ENCODE peak calls at places on chromosome 21, in five cellular contexts. O is CD4-positive, CD25-positive, alpha-beta regulatory T cell; E is heart right ventricle; H is uterus; I is neural progenitor cell. M is an unnamed sample. For H3K4me1, the result is how much of the 10 kb centered on the place peaks cover.

GRCh38 chr21:42542596-42542995 is 28.9 kb downstream of the SLC37A1 start:
- DNase-seq in O (no peak), E (no peak), H (no peak), I (no peak), M (peak)

GRCh38 chr21:42306366-42307035 is 8.7 kb downstream of the TFF3 start:
- DNase-seq in O (no peak), E (no peak), H (no peak), I (no peak), M (peak)

GRCh38 chr21:26067836-26068401 is 102.7 kb downstream of the APP start:
- DNase-seq in O (no peak), E (no peak), H (no peak), I (no peak), M (no peak)

GRCh38 chr21:44013380-44014088 is 1.4 kb downstream of the TRAPPC10 start:
- DNase-seq in O (peak), E (no peak), H (no peak), I (no peak), M (no peak)

GRCh38 chr21:43879348-43880110 is 14.5 kb downstream of the AGPAT3 start:
- DNase-seq in O (no peak), E (no peak), H (no peak), I (no peak), M (no peak)

GRCh38 chr21:34276711-34277425 is 86.9 kb upstream of the KCNE2 start:
- DNase-seq in O (no peak), E (no peak), H (no peak), I (no peak), M (no peak)

GRCh38 chr21:21813934-21814333 is 815.7 kb downstream of the NCAM2 start:
- DNase-seq in O (no peak), E (no peak), H (no peak), I (no peak), M (no peak)

GRCh38 chr21:44083631-44084291 is 23.4 kb upstream of the PWP2 start:
- DNase-seq in O (peak), E (no peak), H (no peak), I (no peak), M (no peak)

GRCh38 chr21:27480841-27481261 is 514.0 kb upstream of the ADAMTS5 start:
- DNase-seq in O (no peak), E (no peak), H (no peak), I (no peak), M (no peak)

GRCh38 chr21:43740497-43741156 is 21.7 kb downstream of the PDXK start:
- DNase-seq in O (peak), E (no peak), H (peak), I (peak), M (no peak)

GRCh38 chr21:20997633-20998455 is at the start of gene NCAM2:
- DNase-seq in O (peak), E (peak), H (peak), I (peak), M (peak)

GRCh38 chr21:36909901-36910561 is 56.4 kb downstream of the HLCS start:
- DNase-seq in O (no peak), E (no peak), H (no peak), I (no peak), M (no peak)

GRCh38 chr21:27275294-27275927 is 308.5 kb upstream of the ADAMTS5 start:
- DNase-seq in O (no peak), E (no peak), H (no peak), I (no peak), M (no peak)

DNA sequence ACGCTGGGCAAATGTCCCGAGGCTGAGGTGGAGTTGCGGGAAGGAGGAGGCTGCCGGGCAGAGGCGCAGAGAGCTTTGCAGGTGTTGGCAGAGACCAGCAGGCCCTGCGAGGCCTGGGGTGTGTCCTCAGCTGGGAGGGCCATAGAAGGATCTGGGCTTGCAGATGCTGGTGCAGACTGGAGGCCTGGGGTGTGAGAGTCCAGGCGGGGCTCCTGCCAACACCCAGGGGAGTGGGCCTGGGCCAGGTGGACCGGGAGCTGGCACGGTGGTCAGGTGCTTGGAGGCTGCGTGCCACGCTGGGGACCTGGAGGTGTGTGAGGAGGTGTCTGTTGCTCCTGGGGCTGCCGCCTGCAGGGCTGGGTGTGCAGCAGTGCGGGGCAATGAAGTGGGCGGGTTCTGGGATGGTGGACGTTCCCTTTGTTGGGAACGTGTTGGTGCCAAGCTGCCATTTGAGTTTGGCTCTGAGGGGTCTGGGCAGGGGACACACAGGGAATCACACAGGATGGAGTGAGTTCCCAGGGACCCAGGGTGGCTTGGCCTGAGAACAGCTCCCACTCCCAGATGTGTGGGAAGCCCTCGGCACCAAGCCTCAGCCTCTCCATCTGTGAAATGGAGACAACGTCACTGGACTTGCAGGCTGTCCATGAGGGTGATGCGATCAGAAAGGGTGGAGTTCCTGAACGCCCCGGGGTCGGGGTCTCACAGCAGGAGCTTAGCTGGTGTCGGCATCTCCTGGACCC is 39.9 kb upstream of the POFUT2 start:
- DNase-seq in O (no peak), E (no peak), H (no peak), I (no peak), M (no peak)
- H3K4me1 ChIP-seq in O (under half), E (under half), H (under half), I (under half), M (under half)

GRCh38 chr21:45535341-45536081 is 6.7 kb downstream of the SLC19A1 start:
- DNase-seq in O (no peak), E (no peak), H (peak), I (no peak), M (peak)
- H3K4me1 ChIP-seq in O (under half), E (under half), H (under half), I (under half), M (under half)

GRCh38 chr21:31693222-31693621 is 33.7 kb downstream of the SOD1 start:
- DNase-seq in O (no peak), E (no peak), H (no peak), I (no peak), M (no peak)
- H3K4me1 ChIP-seq in O (under half), E (under half), H (under half), I (under half), M (under half)

DNA sequence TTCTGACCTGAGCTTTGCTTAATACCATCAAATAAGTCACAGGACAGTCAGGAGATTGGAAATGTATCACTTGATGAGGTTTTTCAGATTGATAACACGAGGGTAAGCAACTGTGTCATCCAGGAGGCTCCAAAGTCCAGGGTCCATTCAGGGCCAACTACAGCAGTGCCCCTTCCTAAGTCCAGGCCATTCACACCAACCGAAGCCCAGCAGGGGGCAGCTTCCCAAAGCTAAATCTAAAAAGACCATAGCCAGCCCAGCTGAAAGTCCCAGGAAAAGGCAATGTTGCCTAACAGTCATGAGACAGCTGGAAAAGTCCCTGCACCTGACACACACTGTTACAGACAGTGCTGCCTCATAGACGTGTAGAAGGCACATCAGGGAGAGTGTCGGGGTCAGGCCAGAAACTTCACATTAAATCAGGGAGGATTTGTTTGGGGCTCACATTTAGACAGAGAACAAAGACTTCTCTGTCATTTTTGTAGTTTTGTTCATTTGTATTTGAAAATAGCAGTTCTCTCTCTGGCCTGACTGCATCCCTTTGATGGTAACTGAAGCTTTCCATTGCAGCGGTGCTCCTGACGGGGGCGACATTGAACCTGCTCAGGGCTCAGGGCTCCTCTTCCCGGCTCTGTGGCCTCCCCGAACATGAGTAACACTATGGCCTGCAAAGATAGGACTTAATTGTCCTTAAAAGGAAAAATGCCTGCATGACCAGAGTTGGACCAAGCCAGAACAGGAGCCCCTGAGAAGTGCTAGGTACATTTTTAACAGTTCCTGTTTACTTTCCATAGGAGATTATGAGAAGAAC is 200.4 kb downstream of the NRIP1 start:
- DNase-seq in O (no peak), E (peak), H (peak), I (peak), M (peak)
- H3K4me1 ChIP-seq in O (under half), E (under half), H (under half), I (under half), M (under half)

DNA sequence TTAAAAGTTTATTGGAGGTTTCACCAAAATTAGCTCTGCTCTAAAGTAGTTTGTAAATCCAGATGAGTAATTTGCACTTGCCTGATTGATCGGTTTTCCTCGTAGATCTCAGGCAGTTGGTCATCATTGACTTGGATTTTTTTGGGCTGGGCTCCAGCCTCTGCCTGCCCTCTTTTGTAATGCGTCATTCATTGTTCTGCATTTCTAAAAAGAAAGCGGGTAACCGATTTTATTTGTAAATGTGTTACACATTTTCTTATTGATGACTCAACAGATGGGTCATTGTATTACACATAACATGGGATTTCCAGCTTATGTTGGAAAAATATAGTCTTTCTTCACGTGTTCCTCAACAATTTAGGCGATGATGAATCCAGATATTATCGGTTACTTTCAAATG is 5.5 kb downstream of the ETS2 start:
- DNase-seq in O (no peak), E (no peak), H (no peak), I (no peak), M (no peak)
- H3K4me1 ChIP-seq in O (under half), E (half or more), H (under half), I (under half), M (under half)

GRCh38 chr21:45942011-45942546 is 39.5 kb upstream of the COL6A1 start:
- DNase-seq in O (no peak), E (no peak), H (no peak), I (no peak), M (no peak)
- H3K4me1 ChIP-seq in O (under half), E (under half), H (under half), I (under half), M (under half)

DNA sequence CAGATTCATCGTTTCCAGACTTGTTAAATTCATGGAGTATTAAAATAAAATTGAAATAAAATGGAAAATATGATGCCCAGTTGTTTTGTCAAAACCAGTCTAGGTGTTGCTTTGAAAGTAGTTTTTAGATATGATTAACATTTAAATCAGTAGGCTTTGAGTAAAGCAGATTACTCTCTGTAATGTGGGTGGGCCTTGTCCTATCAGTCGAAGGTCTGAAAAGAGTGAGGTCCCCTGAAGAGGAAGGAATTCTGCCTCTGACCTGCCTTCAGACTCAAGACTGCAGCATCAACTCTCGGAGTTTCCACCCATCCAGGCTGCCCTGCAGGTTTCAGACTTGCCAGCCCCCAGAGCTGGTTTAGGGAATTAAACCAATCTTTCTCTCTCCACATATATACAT is 36.2 kb downstream of the C21orf91 start:
- DNase-seq in O (no peak), E (no peak), H (no peak), I (no peak), M (no peak)
- H3K4me1 ChIP-seq in O (half or more), E (under half), H (under half), I (under half), M (under half)